ENCODE peak calls at places on chromosomes 12 and 14, in nine cellular contexts. S is IMR-90, R is AG09309, F is suprapubic skin, D is thoracic aorta, L is fibroblast of lung, Z is bronchial epithelial cell, B is upper lobe of right lung, G is K562. Y is an unnamed sample.

GRCh38 chr12:47698631-47699030 is 7.2 kb downstream of the RPAP3 start:
- DNase-seq in S (no peak), R (no peak), F (no peak), D (no peak), L (no peak), Z (no peak), B (no peak), G (no peak), Y (no peak)

GRCh38 chr12:97575792-97576191 is 113.2 kb downstream of the RMST start:
- DNase-seq in S (no peak), R (no peak), F (no peak), D (no peak), L (peak; percentile 62), Z (peak; percentile 84), B (no peak), G (no peak), Y (no peak)

GRCh38 chr14:49972199-49972671 is 79.4 kb downstream of the ARF6 start:
- DNase-seq in S (peak; percentile 74), R (no peak), F (no peak), D (no peak), L (peak; percentile 76), Z (peak; percentile 84), B (no peak), G (no peak), Y (peak; percentile 92)

GRCh38 chr12:118979763-118980406 is 1.5 kb upstream of the SRRM4 start:
- DNase-seq in S (peak; percentile 24), R (no peak), F (no peak), D (no peak), L (peak; percentile 17), Z (peak; percentile 45), B (peak; percentile 63), G (peak; percentile 72), Y (no peak)

GRCh38 chr14:95274283-95274682 is 45.4 kb downstream of the CLMN start:
- DNase-seq in S (no peak), R (no peak), F (peak; percentile 41), D (no peak), L (no peak), Z (no peak), B (no peak), G (no peak), Y (no peak)

GRCh38 chr14:50040401-50040775 is 76.0 kb downstream of the VCPKMT start:
- DNase-seq in S (peak; percentile 86), R (no peak), F (no peak), D (no peak), L (peak; percentile 86), Z (peak; percentile 80), B (no peak), G (no peak), Y (peak; percentile 81)

GRCh38 chr14:105343194-105343593 is 28.6 kb downstream of the PACS2 start:
- DNase-seq in S (peak; percentile 56), R (no peak), F (no peak), D (no peak), L (no peak), Z (no peak), B (no peak), G (no peak), Y (no peak)

GRCh38 chr12:90619943-90620342 is 335.0 kb downstream of the CCER1 start:
- DNase-seq in S (no peak), R (no peak), F (no peak), D (no peak), L (no peak), Z (peak; percentile 33), B (no peak), G (no peak), Y (no peak)

GRCh38 chr12:131619106-131619642 is 91.7 kb upstream of the SFSWAP start:
- DNase-seq in S (no peak), R (no peak), F (no peak), D (no peak), L (no peak), Z (no peak), B (no peak), G (no peak), Y (no peak)

GRCh38 chr14:85421166-85421877 is 108.6 kb upstream of the FLRT2 start:
- DNase-seq in S (peak; percentile 83), R (peak; percentile 39), F (no peak), D (no peak), L (peak; percentile 67), Z (peak; percentile 89), B (no peak), G (no peak), Y (peak; percentile 69)

GRCh38 chr14:104007121-104007520 is 64.8 kb upstream of the RD3L start:
- DNase-seq in S (no peak), R (no peak), F (no peak), D (no peak), L (no peak), Z (no peak), B (no peak), G (no peak), Y (no peak)

GRCh38 chr14:23481992-23482813 is 12.7 kb downstream of the NGDN start:
- DNase-seq in S (no peak), R (no peak), F (no peak), D (no peak), L (no peak), Z (no peak), B (no peak), G (no peak), Y (no peak)

GRCh38 chr14:48243900-48244299 is 568.5 kb upstream of the MDGA2 start:
- DNase-seq in S (no peak), R (no peak), F (no peak), D (no peak), L (no peak), Z (no peak), B (no peak), G (no peak), Y (no peak)

DNA sequence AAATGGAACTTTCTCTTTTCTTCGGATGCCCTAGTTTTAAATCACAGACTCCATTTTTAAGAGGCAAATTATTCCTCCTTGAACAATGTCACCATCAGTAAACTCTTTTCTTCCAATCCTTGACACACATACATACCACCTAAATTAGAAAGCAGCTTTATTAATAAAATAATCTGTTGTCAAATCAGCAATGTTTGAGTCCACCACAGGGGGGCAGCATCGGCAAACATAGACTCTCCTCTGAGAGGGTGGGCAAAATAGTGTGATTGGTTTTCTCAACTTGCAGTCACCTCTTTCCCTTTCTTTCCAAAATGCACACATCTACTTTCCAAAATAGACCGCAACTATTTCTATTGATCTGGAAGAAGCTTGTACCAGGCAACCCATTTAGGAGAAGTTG is 438.4 kb upstream of the OR4E1 start:
- DNase-seq in S (no peak), R (no peak), F (no peak), D (no peak), L (no peak), Z (peak; percentile 21), B (no peak), G (peak; percentile 17), Y (peak; percentile 46)
- TF ChIP-seq CTCF in S (peak; percentile 62), R (peak; percentile 22), F (no peak), D (no peak), L (peak; percentile 48), Z (peak; percentile 55), B (peak; percentile 45), G (peak; percentile 52), Y (peak; percentile 56)

DNA sequence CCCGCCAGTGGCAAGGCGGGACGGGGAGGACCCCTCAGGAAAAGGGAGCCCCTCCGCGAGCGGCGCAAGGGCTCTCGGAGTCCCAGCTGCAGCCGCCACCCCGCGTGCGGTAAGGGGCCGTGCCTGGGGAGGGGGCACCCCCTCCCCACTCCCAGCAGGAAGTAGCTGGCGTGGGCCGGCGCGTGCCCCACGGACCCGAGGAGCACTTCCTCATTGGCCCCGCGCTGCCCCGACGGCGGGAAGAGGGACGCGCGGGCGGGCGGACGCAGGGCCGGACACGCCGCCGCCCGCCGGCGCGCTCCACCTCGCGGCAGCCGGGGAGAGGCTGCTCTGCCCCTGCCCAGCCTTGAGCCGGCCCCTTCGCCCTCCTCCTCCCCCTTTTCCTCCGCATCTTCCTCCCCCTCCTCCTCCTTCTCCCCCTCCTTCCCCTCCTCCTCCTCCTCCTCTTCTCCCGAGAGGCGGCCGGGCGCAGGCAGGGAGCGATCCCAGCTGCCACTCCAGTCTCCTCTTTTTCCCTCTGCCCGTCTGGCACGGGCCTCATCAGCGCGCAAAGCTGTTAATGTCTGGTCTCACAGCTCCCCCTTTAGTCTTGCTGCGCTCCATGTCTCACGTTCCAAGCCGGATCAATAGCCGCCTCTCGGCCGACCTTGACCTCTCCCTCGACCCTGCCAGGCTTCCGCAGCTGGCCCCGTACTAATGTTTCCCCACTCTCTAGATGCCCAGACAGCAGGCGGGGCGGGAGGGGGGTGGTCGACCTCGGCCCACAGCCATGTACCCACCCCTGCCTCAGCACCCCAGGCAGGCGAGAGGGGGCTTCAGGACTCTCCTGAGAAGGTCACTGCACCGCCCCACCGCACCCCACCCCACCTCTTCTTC is 2.6 kb upstream of the BCL11B start:
- DNase-seq in S (peak; percentile 37), R (peak; percentile 5), F (peak; percentile 89), D (no peak), L (peak; percentile 85), Z (peak; percentile 77), B (no peak), G (peak; percentile 20), Y (peak; percentile 91)
- TF ChIP-seq CTCF in S (peak; percentile 6), R (peak; percentile 34), F (peak; percentile 40), D (no peak), L (peak; percentile 16), Z (peak; percentile 58), B (peak; percentile 20), G (no peak), Y (peak; percentile 62)

GRCh38 chr12:27427824-27428223 is 18.7 kb upstream of the SMCO2 start:
- DNase-seq in S (no peak), R (no peak), F (no peak), D (no peak), L (no peak), Z (peak; percentile 62), B (no peak), G (no peak), Y (no peak)

GRCh38 chr12:27424631-27425230 is 21.8 kb upstream of the SMCO2 start:
- DNase-seq in S (peak; percentile 58), R (peak; percentile 67), F (no peak), D (no peak), L (peak; percentile 65), Z (peak; percentile 54), B (no peak), G (no peak), Y (peak; percentile 54)

GRCh38 chr12:27425306-27425705 is 21.2 kb upstream of the SMCO2 start:
- DNase-seq in S (no peak), R (no peak), F (no peak), D (no peak), L (no peak), Z (no peak), B (no peak), G (no peak), Y (no peak)

GRCh38 chr12:27426743-27427142 is 19.8 kb upstream of the SMCO2 start:
- DNase-seq in S (no peak), R (no peak), F (no peak), D (no peak), L (no peak), Z (no peak), B (no peak), G (no peak), Y (no peak)

GRCh38 chr12:27422697-27423096 is 23.8 kb upstream of the SMCO2 start:
- DNase-seq in S (no peak), R (no peak), F (no peak), D (no peak), L (no peak), Z (no peak), B (no peak), G (no peak), Y (no peak)
- TF ChIP-seq CTCF in S (no peak), R (no peak), F (no peak), D (no peak), L (no peak), Z (no peak), B (no peak), G (no peak), Y (no peak)

DNA sequence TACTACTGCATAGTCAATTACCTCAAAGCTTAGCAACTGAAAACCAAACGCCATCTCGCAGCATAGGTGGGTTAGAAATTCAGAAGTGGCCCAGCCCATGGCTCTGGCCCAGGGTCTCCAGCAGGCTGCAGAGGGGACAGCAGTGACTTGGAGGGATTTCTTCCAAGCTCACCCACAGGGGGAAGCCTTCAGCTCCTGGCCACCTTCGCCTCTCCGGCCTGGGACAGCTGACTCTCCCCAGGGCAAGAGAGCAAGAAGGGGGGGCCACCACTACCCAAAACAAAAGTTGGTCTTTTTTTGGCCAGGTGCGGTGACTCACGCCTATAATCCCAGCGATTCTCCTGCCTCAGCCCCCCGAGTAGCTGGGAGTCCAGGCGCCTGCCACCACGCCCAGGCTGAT is 32.2 kb upstream of the ANKRD9 start:
- DNase-seq in S (no peak), R (no peak), F (no peak), D (no peak), L (no peak), Z (no peak), B (no peak), G (no peak), Y (peak; percentile 30)
- TF ChIP-seq CTCF in S (no peak), R (no peak), F (no peak), D (no peak), L (no peak), Z (no peak), B (no peak), G (no peak), Y (no peak)